ENCODE peak calls at places on chromosomes 6 and 20, in four cellular contexts. O is HCT116, J is transverse colon, K is spleen. A is an unnamed sample. For H3K4me1, the result is how much of the 10 kb centered on the place peaks cover.

GRCh38 chr6:7137335-7138106 is 29.8 kb downstream of the RREB1 start:
- DNase-seq in K (peak), J (peak), O (no peak), A (no peak)

GRCh38 chr6:157224957-157225574 is 98.3 kb downstream of the TMEM242 start:
- DNase-seq in O (no peak), J (no peak), K (peak), A (peak)

GRCh38 chr6:31007694-31008093 is 2.6 kb upstream of the MUC22 start:
- DNase-seq in O (no peak), J (no peak), K (no peak), A (no peak)

GRCh38 chr6:11356404-11357155 is 124.1 kb upstream of the NEDD9 start:
- DNase-seq in O (no peak), K (no peak), J (peak), A (no peak)

GRCh38 chr6:126083875-126084274 is 97.5 kb downstream of the TRMT11 start:
- DNase-seq in J (no peak), O (no peak), K (no peak), A (no peak)

GRCh38 chr20:53570446-53571276 is 23.0 kb downstream of the ZNF217 start:
- DNase-seq in J (no peak), O (no peak), K (no peak), A (peak)

GRCh38 chr6:90098025-90098474 is 198.6 kb downstream of the BACH2 start:
- DNase-seq in K (no peak), J (peak), O (no peak), A (no peak)

GRCh38 chr20:56091635-56092180 is 86.4 kb upstream of the CBLN4 start:
- DNase-seq in O (no peak), J (no peak), K (no peak), A (no peak)

GRCh38 chr20:23127506-23128279 is 41.6 kb upstream of the CD93 start:
- DNase-seq in K (peak), J (no peak), O (no peak), A (no peak)

GRCh38 chr20:23129891-23130621 is 43.9 kb upstream of the CD93 start:
- DNase-seq in J (no peak), O (no peak), K (peak), A (no peak)

GRCh38 chr20:23130622-23130916 is 44.4 kb upstream of the CD93 start:
- DNase-seq in K (no peak), O (no peak), J (no peak), A (no peak)

GRCh38 chr20:23128461-23129125 is 42.5 kb upstream of the CD93 start:
- DNase-seq in O (no peak), J (no peak), K (no peak), A (no peak)

GRCh38 chr20:23129256-23129655 is 43.1 kb upstream of the CD93 start:
- DNase-seq in O (no peak), K (no peak), J (no peak), A (no peak)
- H3K4me1 ChIP-seq in O (under half), K (half or more), J (under half), A (under half)

DNA sequence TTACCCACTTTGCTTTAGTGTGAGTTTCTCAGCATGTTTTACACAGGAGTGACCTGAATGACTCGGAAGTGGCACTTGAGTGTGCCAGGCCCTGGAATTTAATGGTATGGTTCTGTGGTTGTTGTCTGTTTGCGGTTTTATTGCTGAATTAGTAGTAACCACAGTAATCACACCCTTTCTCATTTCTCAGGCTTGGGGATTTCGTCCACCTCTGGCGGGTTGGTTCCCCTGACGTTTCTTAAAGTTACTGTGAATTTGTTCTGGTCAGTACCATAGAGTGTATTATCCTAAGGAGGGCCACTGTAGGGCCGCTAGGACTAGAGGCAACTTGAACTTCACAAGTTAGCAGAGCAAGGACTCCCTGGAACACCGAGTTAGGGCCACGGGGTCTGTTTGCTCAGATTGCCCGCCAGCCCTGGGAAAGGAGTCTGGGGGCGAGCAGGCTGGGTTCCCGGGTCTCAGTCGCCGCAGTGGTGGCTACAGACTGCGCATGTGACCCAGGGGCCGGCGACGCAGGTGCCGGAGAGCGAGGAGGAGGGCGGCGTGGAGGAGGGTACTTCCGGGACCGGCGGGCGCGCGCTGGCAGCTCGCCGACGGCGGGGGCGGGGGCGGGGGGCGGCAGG is 546 bp upstream of the KLHL32 start:
- DNase-seq in O (no peak), K (no peak), J (no peak), A (no peak)
- TF ChIP-seq POLR2AphosphoS5 in O (peak), K (peak), J (peak), A (peak)

GRCh38 chr6:108848116-108848868 is at the start of gene ARMC2:
- DNase-seq in J (peak), K (peak), O (peak), A (no peak)
- TF ChIP-seq POLR2A in J (peak), K (peak), O (peak), A (no peak)

DNA sequence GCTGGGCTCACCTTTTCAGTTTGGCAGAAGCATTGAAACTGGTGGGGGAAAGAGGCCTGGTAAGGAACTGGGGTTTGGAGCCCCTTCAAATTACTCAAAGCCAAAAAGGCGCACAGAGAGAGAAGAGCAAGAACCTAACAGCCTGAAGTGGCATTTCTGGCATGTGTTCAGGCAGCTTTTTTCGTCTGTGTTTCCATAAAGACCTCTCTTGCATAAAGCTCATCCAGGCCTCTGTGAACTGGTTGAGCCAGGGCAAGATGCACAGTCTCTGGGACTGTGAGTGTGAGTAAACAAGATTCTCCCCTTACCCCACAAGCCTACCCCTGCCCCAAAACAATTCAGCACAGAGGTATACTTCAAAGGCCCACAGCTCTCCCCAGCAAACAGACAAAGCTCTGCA is 167.8 kb downstream of the QRSL1 start:
- DNase-seq in K (no peak), J (no peak), O (no peak), A (no peak)
- H3K4me1 ChIP-seq in K (under half), J (under half), O (under half), A (under half)

GRCh38 chr6:35046862-35047261 is 94.3 kb downstream of the TCP11 start:
- DNase-seq in O (no peak), J (no peak), K (no peak), A (no peak)
- TF ChIP-seq POLR2AphosphoS5 in O (no peak), J (no peak), K (no peak), A (no peak)

GRCh38 chr6:52517502-52518278 is 59.2 kb downstream of the TRAM2 start:
- DNase-seq in J (peak), O (peak), K (no peak), A (no peak)
- TF ChIP-seq POLR2A in J (peak), O (no peak), K (no peak), A (peak)

GRCh38 chr20:44302026-44302669 is 8.9 kb downstream of the FITM2 start:
- DNase-seq in J (peak), K (no peak), O (no peak), A (no peak)

GRCh38 chr20:44304383-44304782 is 6.6 kb downstream of the FITM2 start:
- DNase-seq in O (no peak), K (no peak), J (no peak), A (no peak)

GRCh38 chr20:44309763-44310663 is 989 bp downstream of the FITM2 start:
- DNase-seq in K (no peak), O (no peak), J (peak), A (no peak)

GRCh38 chr20:44310664-44311639 is at the start of gene FITM2:
- DNase-seq in J (peak), O (peak), K (peak), A (peak)

GRCh38 chr20:44306927-44307326 is 4.1 kb downstream of the FITM2 start:
- DNase-seq in O (no peak), K (no peak), J (no peak), A (no peak)
- H3K4me1 ChIP-seq in O (under half), K (under half), J (under half), A (under half)

GRCh38 chr6:138155443-138155842 is 6.3 kb upstream of the ARFGEF3 start:
- DNase-seq in O (no peak), K (no peak), J (no peak), A (no peak)
- TF ChIP-seq POLR2AphosphoS5 in O (no peak), K (no peak), J (no peak), A (no peak)